ENCODE peak calls at places on chromosomes 13 and 19, in ten cellular contexts. W, R, T, B, D, Z, Y, C, K and V are unnamed samples.

GRCh38 chr13:35140831-35141230 is 198.8 kb downstream of the NBEA start:
- DNase-seq in W (no peak), R (no peak), T (no peak), B (no peak), D (no peak), Z (no peak), Y (no peak), C (peak; percentile 59), K (no peak), V (no peak)

GRCh38 chr19:47848871-47849473 is 10.1 kb upstream of the TPRX2 start:
- DNase-seq in W (no peak), R (no peak), T (peak; percentile 39), B (no peak), D (no peak), Z (peak; percentile 62), Y (peak; percentile 66), C (no peak), K (no peak), V (peak; percentile 24)

GRCh38 chr13:98571955-98572662 is 4.8 kb downstream of the STK24 start:
- DNase-seq in W (peak; percentile 44), R (peak; percentile 47), T (peak; percentile 82), B (no peak), D (peak; percentile 39), Z (no peak), Y (no peak), C (peak; percentile 45), K (peak; percentile 49), V (peak; percentile 56)

GRCh38 chr19:55537741-55538111 is 793 bp upstream of the SBK2 start:
- DNase-seq in W (peak; percentile 56), R (peak; percentile 69), T (peak; percentile 45), B (no peak), D (no peak), Z (no peak), Y (peak; percentile 13), C (no peak), K (no peak), V (no peak)

GRCh38 chr13:32261567-32261966 is 53.6 kb downstream of the ZAR1L start:
- DNase-seq in W (peak; percentile 95), R (peak; percentile 92), T (peak; percentile 88), B (peak; percentile 63), D (no peak), Z (no peak), Y (peak; percentile 21), C (peak; percentile 99), K (peak; percentile 57), V (peak; percentile 58)

GRCh38 chr13:77136902-77137420 is 110.0 kb upstream of the FBXL3 start:
- DNase-seq in W (peak; percentile 96), R (peak; percentile 95), T (peak; percentile 21), B (no peak), D (no peak), Z (no peak), Y (no peak), C (no peak), K (no peak), V (no peak)

GRCh38 chr13:98279473-98280175 is 102.6 kb upstream of the RNF113B start:
- DNase-seq in W (no peak), R (no peak), T (no peak), B (peak; percentile 92), D (no peak), Z (no peak), Y (no peak), C (peak; percentile 12), K (no peak), V (no peak)

GRCh38 chr19:11378319-11379189 is 4.1 kb downstream of the SWSAP1 start:
- DNase-seq in W (peak; percentile 86), R (peak; percentile 89), T (peak; percentile 93), B (peak; percentile 84), D (no peak), Z (no peak), Y (peak; percentile 47), C (peak; percentile 49), K (peak; percentile 95), V (peak; percentile 55)

GRCh38 chr19:1287622-1288527 is 2.2 kb downstream of the EFNA2 start:
- DNase-seq in W (no peak), R (no peak), T (peak; percentile 50), B (no peak), D (no peak), Z (no peak), Y (no peak), C (no peak), K (no peak), V (no peak)

GRCh38 chr19:1286859-1287621 is 1.4 kb downstream of the EFNA2 start:
- DNase-seq in W (no peak), R (no peak), T (no peak), B (no peak), D (no peak), Z (no peak), Y (no peak), C (no peak), K (no peak), V (peak; percentile 42)

GRCh38 chr19:1284979-1285736 is 515 bp upstream of the EFNA2 start:
- DNase-seq in W (no peak), R (no peak), T (no peak), B (peak; percentile 72), D (no peak), Z (no peak), Y (no peak), C (no peak), K (no peak), V (peak; percentile 31)

GRCh38 chr19:1285737-1286360 is at the start of gene EFNA2:
- DNase-seq in W (no peak), R (no peak), T (no peak), B (no peak), D (no peak), Z (no peak), Y (peak; percentile 75), C (no peak), K (no peak), V (no peak)

DNA sequence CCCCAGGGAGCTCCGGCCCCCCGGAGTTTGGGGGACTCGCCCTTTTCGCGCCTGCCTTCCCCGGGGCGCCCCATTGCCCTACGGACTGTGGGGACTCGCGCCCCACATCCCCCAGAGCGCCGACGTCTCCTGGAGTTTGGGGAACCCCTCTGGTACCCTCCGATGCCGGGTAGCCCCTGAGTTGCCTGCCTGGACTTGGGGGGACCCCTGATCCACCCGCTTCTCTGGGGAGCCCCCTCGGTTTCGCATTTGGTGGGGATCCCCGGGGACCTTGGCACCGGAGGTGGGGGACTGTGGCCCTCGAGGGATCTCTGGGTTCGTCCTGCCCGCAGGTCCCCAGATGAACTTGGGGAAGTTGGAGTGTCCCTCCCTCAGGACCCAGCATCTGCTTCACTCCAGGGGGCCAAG is 782 bp downstream of the EFNA2 start:
- DNase-seq in W (no peak), R (no peak), T (no peak), B (no peak), D (no peak), Z (no peak), Y (no peak), C (no peak), K (no peak), V (no peak)
- H3K9ac ChIP-seq in W (no peak overlapping the region), R (no peak overlapping the region), T (no peak overlapping the region), B (no peak overlapping the region), D (no peak overlapping the region), Z (no peak overlapping the region), Y (no peak overlapping the region), C (no peak overlapping the region), K (no peak overlapping the region), V (peak overlapping the region; percentile 76)

DNA sequence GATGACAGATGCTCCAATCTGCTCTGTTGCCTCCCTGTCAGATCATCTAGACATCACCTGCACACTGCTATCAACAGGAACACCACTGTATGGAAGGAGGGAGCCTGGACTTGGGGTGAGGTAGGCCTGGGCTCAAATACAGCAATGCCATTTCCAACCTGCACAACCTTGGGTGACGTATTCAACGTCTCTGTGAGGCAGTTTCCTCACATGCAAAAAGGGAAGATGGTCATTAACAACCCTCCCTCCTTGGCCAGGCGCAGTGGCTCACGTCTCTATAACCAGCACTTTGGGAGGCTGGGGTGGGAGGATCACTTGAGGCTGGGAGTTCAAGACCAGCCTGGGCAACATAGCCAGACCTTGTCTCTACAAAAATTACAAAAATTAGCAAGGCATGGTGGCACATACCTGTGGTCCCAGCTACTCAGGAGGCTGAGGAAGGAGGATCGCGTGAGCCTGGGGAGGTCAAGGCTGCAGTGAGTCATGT is 13.1 kb downstream of the XRCC1 start:
- DNase-seq in W (no peak), R (no peak), T (no peak), B (peak; percentile 46), D (no peak), Z (no peak), Y (no peak), C (no peak), K (no peak), V (no peak)
- H3K9ac ChIP-seq in W (no peak overlapping the region), R (no peak overlapping the region), T (no peak overlapping the region), B (no peak overlapping the region), D (no peak overlapping the region), Z (no peak overlapping the region), Y (no peak overlapping the region), C (no peak overlapping the region), K (no peak overlapping the region), V (no peak overlapping the region)

DNA sequence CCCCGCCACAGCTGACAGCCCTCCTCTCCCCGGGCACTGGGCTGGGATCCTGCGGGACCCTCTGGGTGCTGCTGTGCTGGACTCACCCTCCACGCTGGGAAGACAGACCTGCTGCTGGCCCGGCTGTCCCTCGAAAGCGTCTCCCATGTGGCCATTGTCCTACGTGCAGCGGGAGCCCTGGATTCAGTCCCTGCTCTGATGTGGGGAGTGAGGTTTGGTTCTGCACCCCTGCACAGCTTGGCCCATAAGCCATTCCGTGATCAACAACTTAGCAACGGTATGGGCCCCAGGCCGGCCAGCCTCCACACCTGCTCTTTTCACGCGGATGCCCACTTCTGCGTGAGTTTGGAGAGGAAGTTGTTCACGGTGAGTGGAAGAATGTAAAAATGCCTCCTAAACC is 195.2 kb downstream of the TEX29 start:
- DNase-seq in W (no peak), R (no peak), T (no peak), B (peak; percentile 45), D (no peak), Z (no peak), Y (no peak), C (no peak), K (no peak), V (no peak)
- H3K9ac ChIP-seq in W (no peak overlapping the region), R (no peak overlapping the region), T (no peak overlapping the region), B (no peak overlapping the region), D (no peak overlapping the region), Z (no peak overlapping the region), Y (no peak overlapping the region), C (no peak overlapping the region), K (no peak overlapping the region), V (no peak overlapping the region)

GRCh38 chr19:38721496-38721895 is 22.8 kb downstream of the CAPN12 start:
- DNase-seq in W (no peak), R (no peak), T (no peak), B (no peak), D (no peak), Z (no peak), Y (no peak), C (no peak), K (no peak), V (no peak)
- H3K9ac ChIP-seq in W (no peak overlapping the region), R (no peak overlapping the region), T (no peak overlapping the region), B (no peak overlapping the region), D (no peak overlapping the region), Z (no peak overlapping the region), Y (no peak overlapping the region), C (no peak overlapping the region), K (no peak overlapping the region), V (no peak overlapping the region)